ENCODE peak calls at places on chromosome 13, in four cellular contexts. G is AG04450, A is colonic mucosa, R is HFF-Myc. W is an unnamed sample.

GRCh38 chr13:80048802-80049201 is 292.1 kb downstream of the SPRY2 start:
- DNase-seq in G (peak; percentile 84), A (peak; percentile 66), R (peak; percentile 76), W (peak; percentile 89)

GRCh38 chr13:107329991-107330390 is 762.1 kb upstream of the ARGLU1 start:
- DNase-seq in G (no peak), A (no peak), R (no peak), W (no peak)

GRCh38 chr13:27370305-27370853 is 54.0 kb upstream of the GTF3A start:
- DNase-seq in G (no peak), A (no peak), R (no peak), W (no peak)

GRCh38 chr13:50319603-50320296 is 304.5 kb downstream of the KCNRG start:
- DNase-seq in G (no peak), A (peak; percentile 38), R (no peak), W (no peak)

GRCh38 chr13:47114030-47114429 is 217.2 kb upstream of the HTR2A start:
- DNase-seq in G (peak; percentile 38), A (no peak), R (no peak), W (peak; percentile 12)

GRCh38 chr13:78524936-78525335 is 78.4 kb downstream of the POU4F1 start:
- DNase-seq in G (no peak), A (no peak), R (no peak), W (no peak)

GRCh38 chr13:97205465-97205864 is 16.7 kb upstream of the MBNL2 start:
- DNase-seq in G (no peak), A (no peak), R (no peak), W (no peak)

GRCh38 chr13:68066879-68067513 is 836.9 kb upstream of the PCDH9 start:
- DNase-seq in G (no peak), A (no peak), R (no peak), W (no peak)

GRCh38 chr13:79679334-79679733 is 198.4 kb downstream of the NDFIP2 start:
- DNase-seq in G (peak; percentile 26), A (peak; percentile 85), R (peak; percentile 59), W (peak; percentile 47)

GRCh38 chr13:48291730-48292129 is 11.8 kb upstream of the RB1 start:
- DNase-seq in G (no peak), A (no peak), R (no peak), W (no peak)

GRCh38 chr13:73140804-73141203 is 82.0 kb downstream of the KLF5 start:
- DNase-seq in G (no peak), A (no peak), R (no peak), W (no peak)

GRCh38 chr13:49679244-49679643 is 12.0 kb downstream of the EBPL start:
- DNase-seq in G (no peak), A (no peak), R (no peak), W (no peak)

GRCh38 chr13:72648513-72649065 is 78.8 kb downstream of the MZT1 start:
- DNase-seq in G (no peak), A (no peak), R (no peak), W (no peak)

GRCh38 chr13:80116107-80116506 is 224.8 kb downstream of the SPRY2 start:
- DNase-seq in G (peak; percentile 49), A (no peak), R (peak; percentile 60), W (no peak)

GRCh38 chr13:100980171-100980570 is 305.6 kb upstream of the TMTC4 start:
- DNase-seq in G (no peak), A (no peak), R (no peak), W (no peak)

GRCh38 chr13:81487151-81487550 is 1146.2 kb upstream of the SPRY2 start:
- DNase-seq in G (no peak), A (peak; percentile 22), R (no peak), W (no peak)

GRCh38 chr13:33487575-33488243 is 202.2 kb upstream of the STARD13 start:
- DNase-seq in G (no peak), A (peak; percentile 25), R (no peak), W (no peak)

GRCh38 chr13:27791146-27791900 is 960 bp upstream of the GSX1 start:
- DNase-seq in G (no peak), A (no peak), R (no peak), W (no peak)

GRCh38 chr13:80753951-80754350 is 413.0 kb upstream of the SPRY2 start:
- DNase-seq in G (no peak), A (no peak), R (no peak), W (no peak)

GRCh38 chr13:70043685-70044084 is 63.9 kb upstream of the ATXN8OS start:
- DNase-seq in G (no peak), A (no peak), R (no peak), W (peak; percentile 66)

GRCh38 chr13:29758591-29759114 is 91.8 kb downstream of the UBL3 start:
- DNase-seq in G (no peak), A (peak; percentile 26), R (no peak), W (no peak)

GRCh38 chr13:102309110-102309509 is 92.7 kb downstream of the FGF14 start:
- DNase-seq in G (no peak), A (no peak), R (no peak), W (no peak)

GRCh38 chr13:113150545-113151365 is 7.7 kb upstream of the PROZ start:
- DNase-seq in G (no peak), A (no peak), R (no peak), W (no peak)

GRCh38 chr13:64041296-64041695 is 2625.6 kb upstream of the PCDH20 start:
- DNase-seq in G (no peak), A (no peak), R (no peak), W (no peak)

GRCh38 chr13:19264711-19265110 is 83.1 kb upstream of the TUBA3C start:
- DNase-seq in G (no peak), A (no peak), R (no peak), W (no peak)

GRCh38 chr13:29693297-29693945 is 97.9 kb upstream of the SLC7A1 start:
- DNase-seq in G (no peak), A (peak; percentile 77), R (no peak), W (no peak)

GRCh38 chr13:46097015-46097414 is 7.8 kb downstream of the CPB2 start:
- DNase-seq in G (no peak), A (no peak), R (no peak), W (no peak)

GRCh38 chr13:112624040-112624439 is 36.1 kb upstream of the TUBGCP3 start:
- DNase-seq in G (no peak), A (no peak), R (no peak), W (no peak)

GRCh38 chr13:22194106-22194810 is 523.4 kb downstream of the FGF9 start:
- DNase-seq in G (no peak), A (no peak), R (no peak), W (no peak)

GRCh38 chr13:107534548-107534947 is 680.8 kb downstream of the LIG4 start:
- DNase-seq in G (no peak), A (no peak), R (no peak), W (no peak)

GRCh38 chr13:98721825-98722510 is 30.5 kb downstream of the SLC15A1 start:
- DNase-seq in G (no peak), A (no peak), R (no peak), W (no peak)

GRCh38 chr13:107734891-107735620 is 480.3 kb downstream of the LIG4 start:
- DNase-seq in G (no peak), A (no peak), R (no peak), W (no peak)

GRCh38 chr13:73141292-73141771 is 82.5 kb downstream of the KLF5 start:
- DNase-seq in G (no peak), A (no peak), R (no peak), W (no peak)

GRCh38 chr13:28346136-28346535 is 148.8 kb downstream of the FLT1 start:
- DNase-seq in G (no peak), A (no peak), R (no peak), W (no peak)

GRCh38 chr13:111944171-111944583 is 122.8 kb upstream of the SOX1 start:
- DNase-seq in G (no peak), A (no peak), R (no peak), W (no peak)

GRCh38 chr13:110920038-110920437 is 5.2 kb upstream of the ANKRD10 start:
- DNase-seq in G (no peak), A (no peak), R (no peak), W (no peak)

GRCh38 chr13:26168835-26169234 is 53.3 kb downstream of the RNF6 start:
- DNase-seq in G (no peak), A (no peak), R (no peak), W (no peak)
- H3K4me3 ChIP-seq in G (no peak overlapping the region), A (no peak overlapping the region), R (no peak overlapping the region), W (no peak overlapping the region)

GRCh38 chr13:30877335-30877734 is 28.7 kb upstream of the MEDAG start:
- DNase-seq in G (no peak), A (no peak), R (no peak), W (no peak)
- TF ChIP-seq CTCF in G (no peak), A (no peak), R (no peak), W (no peak)

GRCh38 chr13:40563350-40564125 is 102.9 kb downstream of the FOXO1 start:
- DNase-seq in G (no peak), A (no peak), R (no peak), W (no peak)
- H3K4me3 ChIP-seq in G (no peak overlapping the region), A (no peak overlapping the region), R (no peak overlapping the region), W (no peak overlapping the region)

DNA sequence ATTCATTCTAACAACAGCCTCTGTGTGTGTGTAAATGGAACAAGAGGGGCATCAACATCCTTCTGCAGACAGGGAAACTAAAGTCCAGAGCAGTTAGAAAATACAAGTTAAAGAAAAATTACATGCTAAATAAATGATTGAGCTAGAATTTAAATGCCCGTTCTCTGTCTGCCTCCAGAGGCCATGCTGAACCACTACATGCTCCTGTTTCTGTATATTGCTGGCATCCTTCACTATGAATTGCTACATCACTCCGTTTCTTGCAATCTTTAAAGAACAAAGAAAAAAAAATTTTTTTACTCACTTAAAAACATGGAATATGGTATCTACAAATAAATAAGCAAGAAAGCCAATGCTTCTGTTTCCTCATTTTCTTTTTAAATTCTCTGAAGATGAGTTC is 47.9 kb downstream of the DCT start:
- DNase-seq in G (no peak), A (no peak), R (no peak), W (no peak)
- TF ChIP-seq CTCF in G (peak; percentile 46), A (no peak), R (no peak), W (no peak)

DNA sequence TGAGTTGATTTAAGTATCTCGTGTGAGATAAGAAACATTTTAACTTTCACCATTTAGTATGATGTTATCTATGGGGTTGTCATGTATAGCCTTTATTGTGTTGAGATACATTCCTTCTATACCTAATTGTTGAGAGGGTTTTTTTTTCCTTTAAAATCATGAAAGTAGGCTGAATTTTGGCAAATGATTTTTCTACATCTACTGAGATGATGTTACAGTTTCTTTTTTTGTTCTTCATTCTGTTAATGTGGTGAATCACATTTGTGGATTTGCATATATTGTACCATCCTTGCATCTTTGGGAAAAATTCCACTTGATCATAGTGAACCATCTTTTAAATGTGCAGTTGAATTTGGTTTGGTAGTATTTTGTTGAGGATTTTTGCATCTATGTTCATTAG is 29.2 kb downstream of the CCNA1 start:
- DNase-seq in G (no peak), A (no peak), R (no peak), W (no peak)
- H3K4me3 ChIP-seq in G (no peak overlapping the region), A (no peak overlapping the region), R (no peak overlapping the region), W (no peak overlapping the region)

GRCh38 chr13:43964698-43965097 is 85.0 kb downstream of the LACC1 start:
- DNase-seq in G (no peak), A (no peak), R (no peak), W (no peak)
- TF ChIP-seq CTCF in G (no peak), A (no peak), R (no peak), W (no peak)